ENCODE peak calls at places on chromosomes 5 and 9, in four cellular contexts. One of them, this sample, is unnamed.

GRCh38 chr9:96381696-96382095 is 1.8 kb downstream of the SLC35D2 start:
- DNase-seq in IMR-90: no peak
- DNase-seq in GM12878: no peak
- DNase-seq in endothelial cell of umbilical vein: no peak
- DNase-seq in this sample: no peak

GRCh38 chr5:138778234-138778633 is 25.0 kb downstream of the CTNNA1 start:
- DNase-seq in IMR-90: no peak
- DNase-seq in GM12878: no peak
- DNase-seq in endothelial cell of umbilical vein: no peak
- DNase-seq in this sample: no peak

GRCh38 chr9:92254401-92255337 is 38.8 kb downstream of the IARS1 start:
- DNase-seq in IMR-90: no peak
- DNase-seq in GM12878: no peak
- DNase-seq in endothelial cell of umbilical vein: no peak
- DNase-seq in this sample: no peak

GRCh38 chr5:131649160-131649559 is 14.1 kb upstream of the RAPGEF6 start:
- DNase-seq in IMR-90: peak
- DNase-seq in GM12878: no peak
- DNase-seq in endothelial cell of umbilical vein: peak
- DNase-seq in this sample: no peak

GRCh38 chr5:56011835-56012234 is 17.1 kb upstream of the IL6ST start:
- DNase-seq in IMR-90: peak
- DNase-seq in GM12878: no peak
- DNase-seq in endothelial cell of umbilical vein: peak
- DNase-seq in this sample: no peak

GRCh38 chr9:81411961-81412360 is 277.4 kb downstream of the TLE1 start:
- DNase-seq in IMR-90: peak
- DNase-seq in GM12878: no peak
- DNase-seq in endothelial cell of umbilical vein: no peak
- DNase-seq in this sample: no peak

GRCh38 chr9:84145780-84146179 is 165.2 kb downstream of the RMI1 start:
- DNase-seq in IMR-90: no peak
- DNase-seq in GM12878: no peak
- DNase-seq in endothelial cell of umbilical vein: peak
- DNase-seq in this sample: no peak

GRCh38 chr9:84261082-84261746 is 79.3 kb downstream of the SLC28A3 start:
- DNase-seq in IMR-90: peak
- DNase-seq in GM12878: peak
- DNase-seq in endothelial cell of umbilical vein: peak
- DNase-seq in this sample: peak

GRCh38 chr9:15307523-15307841 is 466 bp upstream of the TTC39B start:
- DNase-seq in IMR-90: no peak
- DNase-seq in GM12878: no peak
- DNase-seq in endothelial cell of umbilical vein: no peak
- DNase-seq in this sample: no peak

GRCh38 chr9:133003071-133003461 is 24.6 kb downstream of the GFI1B start:
- DNase-seq in IMR-90: no peak
- DNase-seq in GM12878: no peak
- DNase-seq in endothelial cell of umbilical vein: no peak
- DNase-seq in this sample: no peak

GRCh38 chr5:81068635-81069034 is 108.5 kb downstream of the RASGRF2 start:
- DNase-seq in IMR-90: no peak
- DNase-seq in GM12878: no peak
- DNase-seq in endothelial cell of umbilical vein: no peak
- DNase-seq in this sample: no peak

GRCh38 chr5:87195104-87195581 is 72.5 kb upstream of the RASA1 start:
- DNase-seq in IMR-90: peak
- DNase-seq in GM12878: peak
- DNase-seq in endothelial cell of umbilical vein: peak
- DNase-seq in this sample: no peak

GRCh38 chr5:68424799-68425537 is 209.4 kb downstream of the PIK3R1 start:
- DNase-seq in IMR-90: peak
- DNase-seq in GM12878: peak
- DNase-seq in endothelial cell of umbilical vein: peak
- DNase-seq in this sample: no peak

GRCh38 chr9:89635007-89635742 is 30.4 kb downstream of the GADD45G start:
- DNase-seq in IMR-90: peak
- DNase-seq in GM12878: no peak
- DNase-seq in endothelial cell of umbilical vein: no peak
- DNase-seq in this sample: no peak

GRCh38 chr9:116697341-116697740 is 10.2 kb downstream of the TRIM32 start:
- DNase-seq in IMR-90: peak
- DNase-seq in GM12878: no peak
- DNase-seq in endothelial cell of umbilical vein: no peak
- DNase-seq in this sample: no peak

GRCh38 chr5:154334406-154335041 is 111.3 kb upstream of the SAP30L start:
- DNase-seq in IMR-90: peak
- DNase-seq in GM12878: no peak
- DNase-seq in endothelial cell of umbilical vein: peak
- DNase-seq in this sample: no peak

GRCh38 chr5:135829681-135830383 is 4.6 kb upstream of the SLC25A48 start:
- DNase-seq in IMR-90: peak
- DNase-seq in GM12878: no peak
- DNase-seq in endothelial cell of umbilical vein: peak
- DNase-seq in this sample: peak

DNA sequence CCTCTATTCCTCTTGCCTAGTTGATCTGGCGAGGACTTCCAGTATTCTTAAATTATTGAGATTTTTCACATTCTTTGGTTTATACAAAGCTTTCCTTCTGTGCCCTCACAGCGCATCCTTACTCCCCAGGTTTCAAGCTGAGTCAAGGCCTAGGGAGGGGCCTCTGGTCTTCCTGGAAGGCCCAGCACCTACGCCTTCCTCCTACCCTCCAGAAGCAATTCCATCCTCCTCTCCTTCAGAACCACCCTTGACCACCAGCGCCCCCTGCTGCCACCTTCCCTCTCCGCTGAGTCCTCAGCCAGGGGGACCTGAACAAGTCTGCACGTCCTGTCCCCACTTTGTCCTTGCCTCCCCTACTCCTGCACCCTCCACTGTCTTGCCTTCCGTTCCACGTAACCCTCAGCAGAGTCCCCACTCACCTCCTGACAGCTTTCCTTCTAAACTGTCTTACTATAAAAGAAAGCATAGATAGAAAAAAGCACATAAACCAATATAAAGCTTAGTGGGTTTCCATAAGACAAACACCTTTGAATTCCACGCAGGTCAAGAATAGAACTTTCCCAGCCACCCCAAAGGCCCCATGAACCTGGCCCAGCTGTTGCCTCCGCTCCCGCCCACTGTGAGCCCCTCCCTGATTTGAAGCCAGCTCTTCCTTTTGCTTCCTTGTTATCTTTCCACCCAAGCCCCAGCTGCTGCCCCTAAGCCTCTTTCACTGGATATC is 63.0 kb upstream of the CTSL start:
- DNase-seq in IMR-90: peak
- DNase-seq in GM12878: no peak
- DNase-seq in endothelial cell of umbilical vein: peak
- DNase-seq in this sample: peak
- TF ChIP-seq FOS in IMR-90: no peak
- TF ChIP-seq FOS in GM12878: no peak
- TF ChIP-seq FOS in endothelial cell of umbilical vein: no peak
- TF ChIP-seq FOS in this sample: no peak

GRCh38 chr5:1542755-1543154 is 19.0 kb upstream of the LPCAT1 start:
- DNase-seq in IMR-90: no peak
- DNase-seq in GM12878: no peak
- DNase-seq in endothelial cell of umbilical vein: peak
- DNase-seq in this sample: no peak
- TF ChIP-seq FOS in IMR-90: no peak
- TF ChIP-seq FOS in GM12878: no peak
- TF ChIP-seq FOS in endothelial cell of umbilical vein: peak
- TF ChIP-seq FOS in this sample: no peak

DNA sequence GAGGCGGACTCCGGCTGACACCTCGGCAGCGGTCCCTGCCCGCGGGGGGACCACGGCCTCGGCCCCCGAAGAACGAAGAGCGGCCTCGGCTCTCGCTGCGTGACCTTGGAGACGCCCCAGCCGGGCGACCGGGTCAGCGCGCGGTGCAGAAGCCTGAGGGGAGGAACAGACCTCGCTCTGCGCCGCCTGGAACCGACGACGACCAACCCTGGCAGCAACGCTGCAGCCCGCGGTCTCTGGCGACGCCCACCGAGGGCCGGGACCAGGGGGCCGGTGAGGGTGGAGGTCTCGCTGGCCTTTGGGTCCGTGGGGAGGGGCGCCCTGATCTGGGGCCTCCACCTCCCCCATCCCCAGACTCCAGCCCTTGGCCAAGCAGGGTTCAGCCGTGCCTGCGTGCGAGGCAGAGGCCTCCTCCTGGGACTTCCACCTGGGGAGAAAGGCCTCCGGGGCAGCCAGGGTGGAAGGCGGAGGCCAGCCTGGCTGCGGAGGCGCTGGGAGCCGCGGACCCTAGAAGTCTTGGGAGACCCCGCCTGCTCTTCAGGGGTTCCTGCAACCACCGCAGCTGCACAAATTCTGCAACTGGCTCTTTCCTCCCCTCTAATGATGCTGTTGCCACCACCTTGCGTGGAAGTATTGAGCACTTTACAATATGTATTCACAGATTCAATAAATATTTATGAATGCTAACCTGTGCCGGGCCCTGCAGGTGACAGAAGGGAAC is 44.3 kb upstream of the SLC12A7 start:
- DNase-seq in IMR-90: no peak
- DNase-seq in GM12878: no peak
- DNase-seq in endothelial cell of umbilical vein: no peak
- DNase-seq in this sample: no peak
- TF ChIP-seq FOS in IMR-90: no peak
- TF ChIP-seq FOS in GM12878: no peak
- TF ChIP-seq FOS in endothelial cell of umbilical vein: no peak
- TF ChIP-seq FOS in this sample: no peak

GRCh38 chr5:118705931-118706330 is 282.4 kb downstream of the DTWD2 start:
- DNase-seq in IMR-90: no peak
- DNase-seq in GM12878: no peak
- DNase-seq in endothelial cell of umbilical vein: no peak
- DNase-seq in this sample: no peak
- TF ChIP-seq FOS in IMR-90: no peak
- TF ChIP-seq FOS in GM12878: no peak
- TF ChIP-seq FOS in endothelial cell of umbilical vein: no peak
- TF ChIP-seq FOS in this sample: no peak

GRCh38 chr5:160159991-160160826 is 41.0 kb upstream of the PWWP2A start:
- DNase-seq in IMR-90: peak
- DNase-seq in GM12878: peak
- DNase-seq in endothelial cell of umbilical vein: no peak
- DNase-seq in this sample: no peak
- TF ChIP-seq FOS in IMR-90: no peak
- TF ChIP-seq FOS in GM12878: no peak
- TF ChIP-seq FOS in endothelial cell of umbilical vein: no peak
- TF ChIP-seq FOS in this sample: no peak

GRCh38 chr9:36191290-36191645 is 547 bp downstream of the CLTA start:
- DNase-seq in IMR-90: no peak
- DNase-seq in GM12878: no peak
- DNase-seq in endothelial cell of umbilical vein: peak
- DNase-seq in this sample: no peak
- TF ChIP-seq FOS in IMR-90: no peak
- TF ChIP-seq FOS in GM12878: no peak
- TF ChIP-seq FOS in endothelial cell of umbilical vein: no peak
- TF ChIP-seq FOS in this sample: no peak

DNA sequence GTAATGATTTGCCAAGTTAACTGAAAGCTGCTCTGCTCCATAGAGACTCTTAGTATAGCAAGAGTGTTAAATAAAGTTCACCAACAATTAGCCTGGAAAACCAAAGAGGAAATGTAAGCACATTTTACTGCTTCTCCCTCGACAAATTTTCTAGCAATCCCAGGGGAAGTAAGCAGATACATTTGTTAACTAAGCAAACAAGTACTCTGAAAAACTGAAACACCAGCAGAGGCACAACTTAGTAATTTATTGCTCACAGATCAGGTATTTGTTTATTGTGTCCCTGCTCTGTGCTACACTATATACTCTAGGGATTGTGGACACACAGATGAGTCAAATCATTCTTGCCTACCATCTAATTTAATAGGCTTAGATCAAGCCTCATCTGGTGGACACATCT is 162.1 kb downstream of the GLIS3 start:
- DNase-seq in IMR-90: peak
- DNase-seq in GM12878: no peak
- DNase-seq in endothelial cell of umbilical vein: peak
- DNase-seq in this sample: no peak
- TF ChIP-seq FOS in IMR-90: peak
- TF ChIP-seq FOS in GM12878: no peak
- TF ChIP-seq FOS in endothelial cell of umbilical vein: no peak
- TF ChIP-seq FOS in this sample: no peak

This sample was measured in K562.